ENCODE peak calls at places on chromosomes 5 and 9, in four cellular contexts. U, N, W and C are unnamed samples.
A peak's percentile ranks its signal among the peaks of the same experiment; 100 is the strongest.

GRCh38 chr5:115387816-115388215 is 91.4 kb upstream of the CCDC112 start:
- DNase-seq in N (no peak), U (no peak), W (no peak), C (no peak)

GRCh38 chr5:128596071-128596470 is 58.0 kb upstream of the FBN2 start:
- DNase-seq in W (no peak), N (no peak), U (no peak), C (peak; percentile 20)

GRCh38 chr5:39928709-39929108 is 503.9 kb upstream of the DAB2 start:
- DNase-seq in N (no peak), W (no peak), U (no peak), C (no peak)

GRCh38 chr5:17219006-17219422 is 1.6 kb downstream of the BASP1 start:
- DNase-seq in W (peak; percentile 75), U (no peak), N (peak; percentile 87), C (no peak)

GRCh38 chr5:172171118-172171775 is 16.8 kb downstream of the STK10 start:
- DNase-seq in N (no peak), U (no peak), W (no peak), C (no peak)

GRCh38 chr9:119951090-119951489 is 581.9 kb upstream of the BRINP1 start:
- DNase-seq in W (no peak), N (peak; percentile 51), U (no peak), C (peak; percentile 72)

GRCh38 chr9:26163931-26164330 is 485.7 kb upstream of the TUSC1 start:
- DNase-seq in N (no peak), U (no peak), W (no peak), C (peak; percentile 70)

GRCh38 chr9:35954942-35955546 is 2.9 kb downstream of the OR2S2 start:
- DNase-seq in U (no peak), N (peak; percentile 79), W (peak; percentile 62), C (peak; percentile 90)

GRCh38 chr9:132169672-132170392 is 8.0 kb downstream of the NTNG2 start:
- DNase-seq in N (peak; percentile 75), W (peak; percentile 86), U (no peak), C (peak; percentile 51)

GRCh38 chr5:127930311-127930710 is 153.3 kb upstream of the SLC12A2 start:
- DNase-seq in U (no peak), W (no peak), N (no peak), C (peak; percentile 56)

GRCh38 chr5:124920909-124921666 is 174.6 kb upstream of the ZNF608 start:
- DNase-seq in U (no peak), W (no peak), N (no peak), C (no peak)

GRCh38 chr5:149878371-149878770 is 66.2 kb downstream of the PDE6A start:
- DNase-seq in W (no peak), N (no peak), U (no peak), C (no peak)

GRCh38 chr5:1278656-1279442 is 16.0 kb downstream of the TERT start:
- DNase-seq in N (no peak), U (no peak), W (no peak), C (no peak)

GRCh38 chr9:107328510-107328909 is 45.4 kb downstream of the RAD23B start:
- DNase-seq in W (no peak), U (no peak), N (no peak), C (no peak)

GRCh38 chr9:33166263-33167083 is 663 bp downstream of the B4GALT1 start:
- DNase-seq in U (no peak), N (peak; percentile 50), W (no peak), C (no peak)

DNA sequence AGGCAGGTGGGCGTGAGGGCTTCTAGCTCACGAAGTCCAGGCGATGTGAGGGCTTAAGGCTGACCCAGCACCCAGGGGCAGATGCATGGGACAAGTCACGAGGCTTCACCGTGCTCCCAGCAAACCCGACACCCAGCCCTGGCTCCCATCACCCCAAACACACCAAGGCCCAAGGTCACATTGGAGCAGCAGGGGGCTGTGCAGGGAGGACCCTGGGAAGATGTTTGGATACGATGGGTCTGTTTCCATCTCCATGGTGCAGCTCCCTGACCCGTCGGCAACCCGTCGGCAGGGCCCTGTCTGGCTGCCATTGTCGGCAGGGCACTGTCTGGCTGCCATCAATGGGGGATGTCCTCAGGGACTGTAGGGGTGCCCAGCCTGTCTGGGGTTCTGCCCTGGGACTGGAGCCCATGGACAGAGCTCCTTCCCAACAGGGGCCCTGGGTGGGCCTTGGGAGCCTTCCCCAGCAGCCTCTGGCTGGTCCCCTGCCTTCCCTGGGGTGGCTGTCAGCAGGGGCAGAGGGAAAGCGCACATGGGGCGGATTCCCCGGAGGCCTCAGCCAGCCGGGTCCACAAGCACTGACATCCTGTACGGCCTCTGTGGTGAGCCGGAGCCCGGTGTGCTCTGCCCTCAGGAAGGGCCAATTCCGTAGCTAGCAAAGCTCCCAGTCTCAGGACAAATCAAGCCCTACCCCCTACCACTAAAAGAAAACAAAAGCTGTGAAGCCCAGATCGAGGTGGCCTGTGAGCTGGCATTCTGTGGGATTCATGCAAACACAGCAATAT is 47.1 kb downstream of the NACC2 start:
- DNase-seq in W (no peak), U (no peak), N (no peak), C (no peak)
- H3K56ac ChIP-seq in W (no peak overlapping the region), U (no peak overlapping the region), N (no peak overlapping the region), C (no peak overlapping the region)

DNA sequence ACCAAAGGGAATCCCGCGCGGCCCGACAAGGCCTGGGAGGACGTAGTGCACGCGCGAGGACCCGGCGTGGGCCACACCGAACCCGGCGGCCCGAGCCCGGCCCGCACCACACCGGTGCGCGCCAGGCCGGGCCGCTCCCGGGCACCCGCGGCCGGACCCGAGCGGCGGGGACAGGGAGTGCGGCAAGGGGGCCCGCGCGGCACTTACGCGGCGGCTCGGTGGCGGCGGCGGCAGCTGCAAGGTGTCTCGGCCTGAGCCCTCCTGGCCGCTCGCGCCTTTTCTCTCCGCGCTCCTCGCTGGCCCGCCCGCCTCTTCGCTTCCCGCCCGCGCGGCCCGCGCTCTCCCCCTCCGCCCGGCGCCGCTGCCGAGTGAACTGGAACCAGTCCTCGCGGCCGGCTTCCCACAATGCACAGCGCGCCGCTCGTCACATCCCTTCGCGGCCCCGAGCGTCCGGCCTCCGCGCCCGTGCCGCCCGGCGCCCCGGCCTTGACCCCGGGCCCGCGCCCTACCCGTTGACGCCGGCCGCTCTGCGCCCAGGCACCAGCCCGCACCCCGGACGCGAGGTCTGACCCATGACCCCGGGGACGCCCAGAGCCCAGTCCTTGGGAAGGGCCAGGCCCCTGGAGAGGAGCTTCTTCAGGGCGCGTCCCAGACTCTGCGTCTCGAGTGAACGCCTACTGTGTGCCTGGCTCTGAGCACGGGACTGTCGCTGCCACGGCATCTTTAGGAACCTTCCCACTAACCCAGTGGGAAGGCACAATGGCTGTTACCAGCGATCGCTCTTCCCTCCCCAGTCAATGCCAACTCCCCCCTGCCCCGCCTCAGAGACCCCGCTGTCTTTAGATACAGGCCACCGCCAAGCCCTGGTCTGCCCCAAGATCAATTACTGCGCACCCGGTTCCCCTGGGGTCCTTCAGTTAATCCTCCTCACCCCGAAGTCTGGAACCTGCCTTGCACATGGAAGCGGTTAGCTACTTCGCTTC is at the start of gene MACROH2A1:
- DNase-seq in W (peak; percentile 80), U (no peak), N (peak; percentile 87), C (peak; percentile 79)
- H3K56ac ChIP-seq in W (no peak within 1 kb of the TSS), U (peak within 1 kb of the TSS; percentile 32), N (peak within 1 kb of the TSS; percentile 95), C (peak within 1 kb of the TSS; percentile 60)

DNA sequence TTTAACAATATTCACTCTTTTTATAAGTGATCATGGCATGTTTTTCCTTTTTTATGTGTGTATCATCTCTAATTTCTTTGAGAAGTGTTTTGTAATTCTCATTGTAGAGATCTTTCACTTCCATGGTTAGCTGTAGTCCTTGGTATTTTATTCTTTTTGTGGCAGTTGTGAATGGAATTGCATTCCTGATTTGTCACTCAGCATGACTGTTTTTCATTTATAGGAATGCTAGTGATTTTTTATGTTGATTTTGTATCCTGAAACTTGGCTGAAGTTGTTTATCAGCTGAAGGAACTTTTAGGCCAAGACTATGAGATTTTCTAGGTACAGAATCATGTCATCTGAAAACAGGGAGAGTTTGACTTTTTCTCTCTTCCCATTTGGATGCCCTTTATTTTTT is 13.1 kb upstream of the SPINK13 start:
- DNase-seq in N (no peak), U (no peak), W (no peak), C (no peak)
- H3K56ac ChIP-seq in N (no peak overlapping the region), U (no peak overlapping the region), W (no peak overlapping the region), C (no peak overlapping the region)

DNA sequence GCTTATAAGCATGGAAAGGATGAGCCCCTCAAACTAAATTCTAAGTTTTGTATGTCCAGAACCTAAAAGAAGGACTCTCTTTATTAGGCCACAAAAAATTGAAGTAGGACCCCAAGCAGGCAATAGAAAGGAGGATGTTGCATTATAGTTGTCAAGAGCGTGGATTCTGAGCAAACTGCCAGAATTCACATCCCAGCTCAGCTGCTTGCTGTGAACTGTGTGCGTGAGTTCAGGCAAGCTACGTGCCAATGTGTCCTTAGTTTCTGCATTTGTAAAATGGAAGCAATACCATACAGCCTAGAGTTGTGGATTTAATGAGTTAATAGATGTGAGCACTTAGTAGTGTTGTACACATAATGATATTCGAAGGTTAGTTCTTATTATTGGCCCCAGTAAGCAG is 70.6 kb upstream of the SLC44A1 start:
- DNase-seq in N (no peak), W (no peak), U (no peak), C (no peak)
- H3K56ac ChIP-seq in N (no peak overlapping the region), W (no peak overlapping the region), U (no peak overlapping the region), C (no peak overlapping the region)

GRCh38 chr5:56076486-56076885 is 81.7 kb upstream of the IL6ST start:
- DNase-seq in W (no peak), N (no peak), U (no peak), C (no peak)
- H3K56ac ChIP-seq in W (no peak overlapping the region), N (no peak overlapping the region), U (no peak overlapping the region), C (no peak overlapping the region)

GRCh38 chr5:96857924-96858323 is 18.4 kb upstream of the ERAP2 start:
- DNase-seq in U (no peak), W (no peak), N (no peak), C (no peak)
- H3K56ac ChIP-seq in U (no peak overlapping the region), W (no peak overlapping the region), N (no peak overlapping the region), C (no peak overlapping the region)

DNA sequence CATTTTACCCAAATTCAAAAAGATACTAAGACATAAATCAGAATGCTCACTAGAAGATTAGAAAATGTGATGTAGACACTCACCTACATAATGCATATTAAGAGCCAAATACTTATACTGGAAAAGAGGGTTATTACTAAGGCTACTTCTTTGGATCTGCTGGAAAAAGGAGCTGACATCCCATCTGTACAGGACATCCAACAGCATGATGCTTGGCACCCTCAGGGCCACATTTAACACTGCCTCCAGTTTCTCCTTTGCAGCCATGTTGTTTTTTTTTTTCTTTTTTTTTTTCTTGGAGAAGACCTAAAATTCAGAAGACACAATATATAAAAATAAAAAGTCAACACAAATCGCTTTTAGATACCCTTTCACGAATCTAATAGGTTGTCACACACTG is 6.0 kb downstream of the RNF145 start:
- DNase-seq in U (no peak), W (no peak), N (no peak), C (no peak)
- H3K56ac ChIP-seq in U (no peak overlapping the region), W (no peak overlapping the region), N (no peak overlapping the region), C (no peak overlapping the region)